ENCODE peak calls at places on chromosomes 11 and 22, in ten cellular contexts. U is Daoy; A is iris pigment epithelial cell; P is amniotic stem cell; Q is stimulated activated CD8-positive, alpha-beta memory T cell treated with anti-CD3 and anti-CD28 coated beads, Interleukin-12 subunit alpha, Interleukin-12 subunit beta, amount 100 ng/mL, for 4 hours; W is activated CD8-positive, alpha-beta memory T cell treated with anti-CD3 and anti-CD28 coated beads for 1 hour; B is NCI-H1105 treated with DMSO at 0.1 percent for 48 hours; J is HT1080; L is activated naive CD8-positive, alpha-beta T cell treated with anti-CD3 and anti-CD28 coated beads, Interleukin-2, amount 50 U/mL, for 24 hours; K is NCI-H2029. G is an unnamed sample.
A peak's percentile ranks its signal among the peaks of the same experiment; 100 is the strongest.

GRCh38 chr22:26479043-26479791 is 4.4 kb downstream of the HPS4 start:
- DNase-seq in U (no peak), A (no peak), P (no peak), Q (no peak), W (no peak), B (peak; percentile 30), J (no peak), L (no peak), K (no peak), G (no peak)

GRCh38 chr11:104098555-104098954 is 62.1 kb downstream of the DDI1 start:
- DNase-seq in U (no peak), A (peak; percentile 54), P (no peak), Q (no peak), W (no peak), B (no peak), J (no peak), L (no peak), K (no peak), G (no peak)

GRCh38 chr11:62193954-62194353 is 3.9 kb downstream of the SCGB1D1 start:
- DNase-seq in U (peak; percentile 23), A (peak; percentile 8), P (no peak), Q (no peak), W (no peak), B (no peak), J (peak; percentile 15), L (no peak), K (no peak), G (no peak)

GRCh38 chr11:102144357-102145342 is 34.4 kb downstream of the YAP1 start:
- DNase-seq in U (no peak), A (peak; percentile 70), P (no peak), Q (no peak), W (no peak), B (peak; percentile 14), J (peak; percentile 30), L (no peak), K (no peak), G (peak; percentile 74)

GRCh38 chr11:124070906-124071621 is 29.9 kb upstream of the OR10G7 start:
- DNase-seq in U (peak; percentile 72), A (peak; percentile 84), P (no peak), Q (peak; percentile 17), W (peak; percentile 44), B (peak; percentile 86), J (peak; percentile 61), L (peak; percentile 72), K (peak; percentile 24), G (peak; percentile 87)

GRCh38 chr11:46308632-46309419 is 31.4 kb downstream of the CREB3L1 start:
- DNase-seq in U (peak; percentile 68), A (peak; percentile 57), P (peak; percentile 23), Q (peak; percentile 35), W (peak; percentile 51), B (peak; percentile 43), J (peak; percentile 60), L (peak; percentile 80), K (peak; percentile 58), G (peak; percentile 78)

GRCh38 chr11:14773755-14774154 is 118.3 kb downstream of the CYP2R1 start:
- DNase-seq in U (peak; percentile 5), A (no peak), P (no peak), Q (no peak), W (no peak), B (no peak), J (no peak), L (no peak), K (no peak), G (peak; percentile 13)

GRCh38 chr11:1401656-1402221 is 12.0 kb downstream of the BRSK2 start:
- DNase-seq in U (peak; percentile 79), A (peak; percentile 49), P (peak; percentile 6), Q (no peak), W (peak; percentile 19), B (no peak), J (peak; percentile 40), L (peak; percentile 51), K (peak; percentile 76), G (peak; percentile 60)

GRCh38 chr11:68569357-68569756 is 108.8 kb downstream of the PPP6R3 start:
- DNase-seq in U (no peak), A (peak; percentile 23), P (no peak), Q (no peak), W (no peak), B (no peak), J (no peak), L (no peak), K (no peak), G (no peak)

GRCh38 chr11:133864756-133865155 is 19.4 kb upstream of the SPATA19 start:
- DNase-seq in U (no peak), A (no peak), P (no peak), Q (no peak), W (no peak), B (no peak), J (no peak), L (no peak), K (no peak), G (no peak)

GRCh38 chr11:17985517-17985916 is 27.3 kb downstream of the SERGEF start:
- DNase-seq in U (peak; percentile 33), A (peak; percentile 37), P (no peak), Q (no peak), W (no peak), B (peak; percentile 75), J (peak; percentile 63), L (no peak), K (peak; percentile 58), G (peak; percentile 72)

GRCh38 chr11:72240461-72241289 is 3.3 kb downstream of the PHOX2A start:
- DNase-seq in U (no peak), A (peak; percentile 22), P (no peak), Q (no peak), W (no peak), B (no peak), J (no peak), L (peak; percentile 10), K (no peak), G (peak; percentile 24)

GRCh38 chr22:39496131-39496838 is 5.8 kb upstream of the MIEF1 start:
- DNase-seq in U (peak; percentile 62), A (peak; percentile 77), P (peak; percentile 21), Q (no peak), W (peak; percentile 36), B (no peak), J (peak; percentile 46), L (peak; percentile 70), K (peak; percentile 22), G (peak; percentile 66)

GRCh38 chr11:62919476-62919875 is 1.7 kb downstream of the CHRM1 start:
- DNase-seq in U (no peak), A (no peak), P (no peak), Q (no peak), W (no peak), B (no peak), J (no peak), L (no peak), K (no peak), G (no peak)

GRCh38 chr22:34696557-34696956 is 369.4 kb upstream of the ISX start:
- DNase-seq in U (no peak), A (no peak), P (no peak), Q (no peak), W (no peak), B (no peak), J (no peak), L (no peak), K (no peak), G (no peak)

GRCh38 chr11:80898910-80899309 is 1458.1 kb upstream of the TENM4 start:
- DNase-seq in U (no peak), A (no peak), P (no peak), Q (no peak), W (no peak), B (no peak), J (no peak), L (no peak), K (no peak), G (no peak)

GRCh38 chr22:40107756-40108437 is 69.8 kb upstream of the TNRC6B start:
- DNase-seq in U (peak; percentile 58), A (peak; percentile 34), P (peak; percentile 68), Q (no peak), W (no peak), B (no peak), J (peak; percentile 55), L (peak; percentile 43), K (peak; percentile 4), G (peak; percentile 70)

GRCh38 chr22:45884201-45885067 is 92.5 kb downstream of the WNT7B start:
- DNase-seq in U (peak; percentile 51), A (no peak), P (no peak), Q (no peak), W (no peak), B (no peak), J (no peak), L (no peak), K (no peak), G (no peak)

GRCh38 chr11:34167961-34168360 is 62.5 kb downstream of the NAT10 start:
- DNase-seq in U (no peak), A (no peak), P (no peak), Q (no peak), W (no peak), B (no peak), J (no peak), L (no peak), K (no peak), G (no peak)

GRCh38 chr22:47367107-47367690 is 604.7 kb downstream of the TBC1D22A start:
- DNase-seq in U (no peak), A (no peak), P (no peak), Q (no peak), W (no peak), B (no peak), J (no peak), L (no peak), K (no peak), G (no peak)

GRCh38 chr22:24076091-24076867 is 65.2 kb downstream of the CABIN1 start:
- DNase-seq in U (no peak), A (no peak), P (no peak), Q (no peak), W (no peak), B (no peak), J (peak; percentile 10), L (no peak), K (no peak), G (no peak)

GRCh38 chr11:67033661-67034166 is 10.8 kb downstream of the SYT12 start:
- DNase-seq in U (peak; percentile 95), A (peak; percentile 98), P (peak; percentile 76), Q (no peak), W (no peak), B (no peak), J (peak; percentile 93), L (no peak), K (no peak), G (peak; percentile 96)

GRCh38 chr11:16598906-16599305 is 139.5 kb upstream of the C11orf58 start:
- DNase-seq in U (no peak), A (no peak), P (no peak), Q (no peak), W (no peak), B (no peak), J (no peak), L (no peak), K (no peak), G (no peak)

GRCh38 chr11:46918087-46918751 is at the start of gene LRP4:
- DNase-seq in U (peak; percentile 66), A (no peak), P (no peak), Q (peak; percentile 32), W (no peak), B (no peak), J (no peak), L (peak; percentile 62), K (no peak), G (no peak)

GRCh38 chr22:27153386-27153785 is 496.0 kb downstream of the MIAT start:
- DNase-seq in U (no peak), A (no peak), P (no peak), Q (no peak), W (no peak), B (no peak), J (peak; percentile 29), L (no peak), K (no peak), G (no peak)

GRCh38 chr22:19213496-19214473 is 35.2 kb upstream of the SLC25A1 start:
- DNase-seq in U (no peak), A (no peak), P (no peak), Q (no peak), W (no peak), B (no peak), J (no peak), L (no peak), K (no peak), G (peak; percentile 6)

GRCh38 chr11:75424396-75424795 is 8.6 kb downstream of the KLHL35 start:
- DNase-seq in U (no peak), A (no peak), P (no peak), Q (no peak), W (no peak), B (no peak), J (no peak), L (no peak), K (no peak), G (no peak)

GRCh38 chr11:119344291-119345010 is 2.1 kb downstream of the MFRP start:
- DNase-seq in U (no peak), A (no peak), P (no peak), Q (no peak), W (no peak), B (no peak), J (no peak), L (no peak), K (no peak), G (peak; percentile 39)